ENCODE peak calls at places on chromosomes 2 and 18, in seven cellular contexts. C is endodermal cell, R is AG04450, E is HCT116, P is glutamatergic neuron, V is HepG2, J is ascending aorta. W is an unnamed sample.

GRCh38 chr2:199973703-199974102 is 18.3 kb downstream of the MAIP1 start:
- DNase-seq in P (no peak), E (peak; percentile 29), V (peak; percentile 46), R (no peak), J (no peak), C (no peak), W (no peak)

GRCh38 chr2:146764301-146764700 is 1080.5 kb upstream of the ACVR2A start:
- DNase-seq in C (no peak), E (no peak), V (no peak), R (no peak), P (no peak), J (no peak), W (no peak)

GRCh38 chr18:59900222-59901128 is 679 bp downstream of the PMAIP1 start:
- DNase-seq in J (no peak), E (no peak), V (no peak), P (peak; percentile 65), C (peak; percentile 74), R (no peak), W (peak; percentile 27)

GRCh38 chr18:49648326-49648725 is 86.5 kb downstream of the LIPG start:
- DNase-seq in P (peak; percentile 34), C (peak; percentile 26), J (peak; percentile 43), V (no peak), E (no peak), R (no peak), W (no peak)

GRCh38 chr18:69758458-69758857 is 189.2 kb downstream of the CD226 start:
- DNase-seq in V (no peak), J (no peak), E (no peak), R (no peak), C (no peak), P (no peak), W (no peak)

GRCh38 chr18:70291295-70291574 is 2.4 kb downstream of the SOCS6 start:
- DNase-seq in R (no peak), P (no peak), E (no peak), J (no peak), C (no peak), V (no peak), W (no peak)

GRCh38 chr2:119659601-119660342 is 19.2 kb upstream of the TMEM177 start:
- DNase-seq in E (peak; percentile 22), R (no peak), C (peak; percentile 85), P (peak; percentile 66), V (peak; percentile 49), J (no peak), W (peak; percentile 64)

GRCh38 chr18:26225022-26225693 is 1.1 kb upstream of the TAF4B start:
- DNase-seq in V (no peak), E (peak; percentile 16), P (no peak), J (no peak), R (no peak), C (peak; percentile 66), W (no peak)

GRCh38 chr2:129763190-129763846 is 216.1 kb upstream of the RAB6C start:
- DNase-seq in V (no peak), R (no peak), C (peak; percentile 39), E (no peak), J (no peak), P (peak; percentile 10), W (no peak)

GRCh38 chr18:79400091-79400590 is 4.4 kb downstream of the NFATC1 start:
- DNase-seq in P (peak; percentile 30), V (no peak), J (peak; percentile 84), R (no peak), E (no peak), C (peak; percentile 86), W (peak; percentile 56)

GRCh38 chr2:230924470-230925341 is at the start of gene GPR55:
- DNase-seq in P (no peak), J (peak; percentile 61), E (no peak), C (peak; percentile 87), R (no peak), V (no peak), W (no peak)

GRCh38 chr18:52408800-52409302 is 68.9 kb downstream of the DCC start:
- DNase-seq in R (no peak), V (no peak), P (no peak), C (no peak), E (no peak), J (no peak), W (no peak)

GRCh38 chr2:160703648-160704585 is 210.3 kb upstream of the RBMS1 start:
- DNase-seq in R (no peak), P (no peak), V (no peak), C (peak; percentile 54), E (no peak), J (no peak), W (peak; percentile 34)

GRCh38 chr2:169768262-169768995 is 30.2 kb upstream of the SSB start:
- DNase-seq in J (no peak), C (no peak), E (no peak), P (no peak), V (no peak), R (no peak), W (no peak)

GRCh38 chr18:34772887-34773286 is 62.8 kb downstream of the DTNA start:
- DNase-seq in J (no peak), V (no peak), E (no peak), C (no peak), R (no peak), P (no peak), W (no peak)

GRCh38 chr2:43255249-43255960 is 29.0 kb upstream of the ZFP36L2 start:
- DNase-seq in V (peak; percentile 59), R (no peak), C (no peak), P (no peak), J (no peak), E (no peak), W (no peak)

DNA sequence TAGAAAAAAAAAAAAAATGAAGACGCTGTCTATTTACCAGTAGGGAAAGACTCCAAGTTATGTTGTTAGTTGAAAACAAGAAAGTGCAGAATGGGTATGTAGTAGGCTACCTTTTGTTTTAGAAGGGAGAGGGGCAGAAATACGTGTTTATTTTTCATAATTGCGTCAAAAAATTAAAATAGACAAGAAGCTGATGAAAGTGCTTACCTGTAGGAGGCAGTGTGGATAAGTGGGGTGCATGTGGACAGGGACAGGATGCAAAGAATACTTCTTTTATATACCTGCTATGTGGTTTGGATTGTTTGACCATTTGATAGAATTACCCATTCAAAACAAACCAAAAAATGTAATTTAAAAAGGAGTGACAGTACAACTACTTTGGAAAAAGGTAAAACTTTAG is 3.0 kb upstream of the GCG start:
- DNase-seq in J (no peak), E (no peak), V (no peak), P (no peak), C (no peak), R (no peak), W (no peak)
- TF ChIP-seq CTCF in J (no peak), E (peak; percentile 56), V (no peak), P (no peak), C (peak; percentile 45), R (no peak), W (no peak)

DNA sequence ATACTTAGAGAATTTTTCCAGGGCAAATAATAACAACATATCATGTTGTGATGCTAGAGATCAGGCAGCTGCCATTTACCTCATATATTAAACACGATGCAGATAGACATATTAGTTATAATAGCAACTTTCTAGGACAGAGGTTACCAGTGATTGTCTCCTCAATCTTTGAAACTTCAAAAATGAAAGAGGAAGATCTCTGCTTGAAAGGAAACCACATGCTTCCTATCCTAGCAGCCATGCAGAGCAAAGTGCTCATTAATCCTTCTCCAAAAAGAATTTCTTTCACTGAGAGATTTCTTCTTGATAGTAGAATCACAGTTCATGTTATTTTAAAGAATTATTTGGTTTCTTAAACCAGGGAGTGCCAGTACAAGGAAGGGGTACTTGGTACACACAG is 317.2 kb downstream of the CPS1 start:
- DNase-seq in V (no peak), P (no peak), R (no peak), C (no peak), E (no peak), J (no peak), W (no peak)
- TF ChIP-seq CTCF in V (no peak), P (no peak), R (no peak), C (no peak), E (no peak), J (no peak), W (no peak)

GRCh38 chr2:215828528-215829184 is 184.7 kb downstream of the MREG start:
- DNase-seq in J (peak; percentile 72), R (no peak), P (peak; percentile 33), V (peak; percentile 81), C (peak; percentile 90), E (peak; percentile 58), W (peak; percentile 26)
- TF ChIP-seq CTCF in J (peak; percentile 57), R (peak; percentile 59), P (peak; percentile 47), V (peak; percentile 76), C (peak; percentile 92), E (peak; percentile 81), W (peak; percentile 36)

GRCh38 chr2:207710814-207711740 is at the start of gene CCNYL1:
- DNase-seq in J (peak; percentile 99), E (peak; percentile 97), P (peak; percentile 99), C (peak; percentile 100), R (peak; percentile 98), V (peak; percentile 99), W (peak; percentile 98)
- TF ChIP-seq CTCF in J (peak; percentile 17), E (no peak), P (no peak), C (peak; percentile 42), R (peak; percentile 18), V (peak; percentile 34), W (no peak)

DNA sequence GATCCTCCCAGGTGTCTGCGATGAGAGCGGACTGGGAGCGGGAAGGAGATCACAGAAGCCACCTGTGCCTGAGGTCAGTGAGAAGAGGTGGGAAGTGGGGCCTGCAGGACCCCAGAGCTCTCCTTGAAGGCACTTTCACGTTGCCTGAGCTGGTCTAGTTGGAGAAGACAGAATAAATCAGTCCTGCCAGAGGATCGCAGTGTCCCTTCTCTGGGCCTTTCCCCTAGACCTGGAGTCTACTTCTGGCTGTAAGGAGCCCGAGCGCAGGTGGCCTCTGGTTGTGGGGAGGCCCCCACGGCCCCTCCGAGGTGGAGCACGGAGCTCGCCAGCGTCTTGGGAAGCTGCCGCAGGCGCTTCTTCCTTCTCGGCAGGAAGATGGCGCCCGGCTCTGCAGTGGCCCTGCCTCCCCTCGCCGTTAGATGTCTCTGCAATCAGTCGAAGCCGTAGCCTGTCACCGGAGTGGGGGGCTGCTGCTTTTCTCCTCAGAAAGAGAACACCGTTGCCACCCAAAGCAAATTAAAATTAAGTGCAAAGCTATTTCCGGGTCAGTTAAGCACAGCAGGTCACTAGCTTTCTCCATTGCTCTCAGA is 212.0 kb upstream of the MYT1L start:
- DNase-seq in E (no peak), P (no peak), J (no peak), C (peak; percentile 82), R (no peak), V (no peak), W (peak; percentile 60)
- TF ChIP-seq CTCF in E (no peak), P (no peak), J (no peak), C (peak; percentile 49), R (no peak), V (no peak), W (no peak)

DNA sequence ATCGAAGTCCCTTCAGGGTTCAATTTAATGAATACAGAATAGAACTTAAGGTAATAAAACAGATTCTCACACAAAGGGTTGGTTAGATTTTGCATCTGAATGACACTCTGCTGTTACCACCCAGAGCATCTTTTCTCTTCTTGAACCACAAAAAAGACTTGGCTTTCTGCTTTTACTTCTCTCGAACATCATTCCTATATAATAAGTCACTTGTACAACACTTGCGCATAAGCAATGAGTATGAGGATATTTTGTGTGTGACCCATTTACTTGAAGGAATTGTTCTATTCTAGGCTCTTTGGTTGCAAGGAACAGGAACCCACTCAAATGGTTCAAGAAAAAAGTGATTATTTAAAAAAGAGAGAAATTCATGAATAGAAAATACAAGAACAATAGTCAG is 126.2 kb downstream of the NUP35 start:
- DNase-seq in R (no peak), P (no peak), C (no peak), E (no peak), J (no peak), V (no peak), W (no peak)
- TF ChIP-seq CTCF in R (no peak), P (no peak), C (no peak), E (no peak), J (no peak), V (no peak), W (no peak)

W was measured in nephron progenitor cell.